ENCODE peak calls at places on chromosomes 16 and 17, in ten cellular contexts. Z is kidney tubule cell; C is aorta; Q is NCI-H2081; R is renal cortical epithelial cell; M is body of pancreas; T is dorsolateral prefrontal cortex; K is stimulated activated CD4-positive, alpha-beta T cell treated with anti-CD3 and anti-CD28 coated beads, Interleukin-1b, Interleukin-23, amount 100 ng/mL, for 24 hours; A is EL; D is HCEC 1CT. H is an unnamed sample.
A peak's percentile ranks its signal among the peaks of the same experiment; 100 is the strongest.

GRCh38 chr16:64695684-64696083 is 426.2 kb downstream of the CDH11 start:
- DNase-seq in Z (no peak), C (no peak), Q (no peak), R (no peak), M (no peak), T (no peak), K (no peak), A (no peak), D (no peak), H (no peak)

GRCh38 chr16:67399218-67399733 is 6.0 kb upstream of the TPPP3 start:
- DNase-seq in Z (no peak), C (no peak), Q (no peak), R (no peak), M (peak; percentile 58), T (no peak), K (peak; percentile 46), A (no peak), D (no peak), H (no peak)

GRCh38 chr17:6018788-6019187 is 51.4 kb upstream of the WSCD1 start:
- DNase-seq in Z (no peak), C (no peak), Q (no peak), R (no peak), M (no peak), T (no peak), K (no peak), A (no peak), D (no peak), H (no peak)

GRCh38 chr17:58337126-58337599 is 8.6 kb upstream of the TSPOAP1 start:
- DNase-seq in Z (no peak), C (no peak), Q (no peak), R (no peak), M (no peak), T (no peak), K (no peak), A (no peak), D (no peak), H (no peak)

GRCh38 chr16:5065813-5066212 is at the start of gene C16orf89:
- DNase-seq in Z (no peak), C (no peak), Q (no peak), R (no peak), M (no peak), T (no peak), K (no peak), A (no peak), D (no peak), H (no peak)

GRCh38 chr16:75377971-75378386 is 55.3 kb downstream of the CFDP1 start:
- DNase-seq in Z (peak; percentile 95), C (no peak), Q (no peak), R (peak; percentile 100), M (peak; percentile 26), T (no peak), K (no peak), A (peak; percentile 91), D (peak; percentile 97), H (peak; percentile 100)

GRCh38 chr17:48612854-48613691 is 2.0 kb downstream of the HOXB8 start:
- DNase-seq in Z (peak; percentile 53), C (no peak), Q (peak; percentile 45), R (no peak), M (peak; percentile 31), T (no peak), K (no peak), A (no peak), D (peak; percentile 60), H (no peak)

GRCh38 chr16:68079616-68080344 is 5.4 kb upstream of the NFATC3 start:
- DNase-seq in Z (no peak), C (peak; percentile 87), Q (no peak), R (no peak), M (peak; percentile 50), T (no peak), K (peak; percentile 65), A (no peak), D (no peak), H (no peak)

GRCh38 chr17:34443832-34444469 is 80.9 kb upstream of the CCL1 start:
- DNase-seq in Z (peak; percentile 3), C (no peak), Q (no peak), R (no peak), M (peak; percentile 16), T (no peak), K (no peak), A (no peak), D (no peak), H (no peak)

GRCh38 chr17:71709974-71710373 is 410.8 kb upstream of the SOX9 start:
- DNase-seq in Z (no peak), C (no peak), Q (peak; percentile 24), R (peak; percentile 71), M (no peak), T (no peak), K (no peak), A (peak; percentile 35), D (no peak), H (no peak)

GRCh38 chr17:74598346-74599022 is 6.4 kb upstream of the CD300LD start:
- DNase-seq in Z (no peak), C (no peak), Q (no peak), R (no peak), M (no peak), T (no peak), K (no peak), A (no peak), D (no peak), H (no peak)

GRCh38 chr17:43312011-43312410 is 78.2 kb upstream of the RNU2-1 start:
- DNase-seq in Z (no peak), C (no peak), Q (no peak), R (no peak), M (no peak), T (no peak), K (no peak), A (no peak), D (no peak), H (no peak)

GRCh38 chr17:48333034-48333491 is 97.0 kb downstream of the SKAP1 start:
- DNase-seq in Z (peak; percentile 16), C (no peak), Q (no peak), R (no peak), M (no peak), T (no peak), K (no peak), A (no peak), D (peak; percentile 84), H (peak; percentile 83)

GRCh38 chr16:12468552-12468951 is 335.1 kb downstream of the CPPED1 start:
- DNase-seq in Z (no peak), C (no peak), Q (no peak), R (no peak), M (no peak), T (no peak), K (no peak), A (no peak), D (no peak), H (no peak)

GRCh38 chr17:57037401-57037800 is 47.6 kb upstream of the AKAP1 start:
- DNase-seq in Z (no peak), C (no peak), Q (no peak), R (no peak), M (no peak), T (no peak), K (no peak), A (no peak), D (no peak), H (no peak)

GRCh38 chr16:3530371-3530914 is 29.6 kb downstream of the CLUAP1 start:
- DNase-seq in Z (peak; percentile 57), C (no peak), Q (no peak), R (no peak), M (no peak), T (no peak), K (no peak), A (no peak), D (no peak), H (peak; percentile 67)

GRCh38 chr17:17824119-17824779 is 12.5 kb downstream of the SREBF1 start:
- DNase-seq in Z (no peak), C (no peak), Q (peak; percentile 54), R (no peak), M (peak; percentile 57), T (no peak), K (no peak), A (no peak), D (no peak), H (no peak)

GRCh38 chr16:66587881-66588600 is 8.8 kb downstream of the CMTM2 start:
- DNase-seq in Z (no peak), C (no peak), Q (no peak), R (no peak), M (no peak), T (no peak), K (no peak), A (no peak), D (no peak), H (no peak)

GRCh38 chr16:82761236-82761635 is 134.5 kb downstream of the CDH13 start:
- DNase-seq in Z (peak; percentile 27), C (peak; percentile 84), Q (no peak), R (peak; percentile 75), M (peak; percentile 71), T (peak; percentile 51), K (no peak), A (peak; percentile 70), D (peak; percentile 63), H (peak; percentile 77)

GRCh38 chr17:44216674-44217073 is 2.8 kb downstream of the UBTF start:
- DNase-seq in Z (no peak), C (no peak), Q (no peak), R (no peak), M (no peak), T (no peak), K (no peak), A (no peak), D (no peak), H (no peak)

GRCh38 chr17:44502598-44503079 is 567 bp downstream of the GPATCH8 start:
- DNase-seq in Z (peak; percentile 33), C (no peak), Q (no peak), R (peak; percentile 40), M (no peak), T (no peak), K (no peak), A (peak; percentile 18), D (peak; percentile 6), H (peak; percentile 61)

GRCh38 chr17:28997811-28998210 is 8.0 kb downstream of the SEZ6 start:
- DNase-seq in Z (no peak), C (no peak), Q (peak; percentile 61), R (no peak), M (no peak), T (no peak), K (no peak), A (no peak), D (no peak), H (no peak)

GRCh38 chr17:51036084-51036483 is 84.6 kb downstream of the SPAG9 start:
- DNase-seq in Z (no peak), C (no peak), Q (no peak), R (no peak), M (no peak), T (no peak), K (no peak), A (no peak), D (no peak), H (no peak)

GRCh38 chr17:31112001-31112661 is 17.4 kb downstream of the NF1 start:
- DNase-seq in Z (peak; percentile 56), C (no peak), Q (no peak), R (peak; percentile 68), M (no peak), T (no peak), K (no peak), A (peak; percentile 57), D (peak; percentile 72), H (peak; percentile 50)

GRCh38 chr17:78710607-78711006 is 71.5 kb downstream of the CYTH1 start:
- DNase-seq in Z (no peak), C (no peak), Q (no peak), R (no peak), M (no peak), T (no peak), K (no peak), A (no peak), D (no peak), H (no peak)